ENCODE peak calls at places on chromosome 20, in nine cellular contexts. V, S, C, Y, Q, P, U, I and H are unnamed samples. For H4K20me1, the result is how much of the 10 kb centered on the place peaks cover.

GRCh38 chr20:31709939-31710338 is 12.7 kb downstream of the BCL2L1 start:
- DNase-seq in V (no peak), S (no peak), C (no peak), Y (no peak), Q (peak), P (no peak), U (no peak), I (no peak), H (no peak)

GRCh38 chr20:64105846-64106434 is 1.4 kb downstream of the NPBWR2 start:
- DNase-seq in V (no peak), S (no peak), C (no peak), Y (no peak), Q (no peak), P (no peak), U (peak), I (no peak), H (no peak)

GRCh38 chr20:21027569-21027968 is 78.6 kb downstream of the LINC00237 start:
- DNase-seq in V (no peak), S (no peak), C (no peak), Y (peak), Q (peak), P (no peak), U (peak), I (peak), H (peak)

GRCh38 chr20:48541581-48542071 is 286.2 kb downstream of the PREX1 start:
- DNase-seq in V (no peak), S (no peak), C (no peak), Y (no peak), Q (no peak), P (no peak), U (no peak), I (no peak), H (no peak)

GRCh38 chr20:43431120-43431519 is 26.6 kb upstream of the SRSF6 start:
- DNase-seq in V (no peak), S (no peak), C (no peak), Y (no peak), Q (no peak), P (no peak), U (no peak), I (no peak), H (no peak)

GRCh38 chr20:32110727-32111126 is 1.2 kb downstream of the TM9SF4 start:
- DNase-seq in V (no peak), S (no peak), C (no peak), Y (no peak), Q (no peak), P (no peak), U (no peak), I (no peak), H (no peak)

GRCh38 chr20:18728165-18728866 is 85.3 kb upstream of the SCP2D1 start:
- DNase-seq in V (no peak), S (no peak), C (no peak), Y (no peak), Q (no peak), P (no peak), U (no peak), I (no peak), H (no peak)

GRCh38 chr20:1368448-1369199 is 24.2 kb downstream of the FKBP1A start:
- DNase-seq in V (peak), S (peak), C (peak), Y (no peak), Q (peak), P (no peak), U (no peak), I (no peak), H (no peak)

GRCh38 chr20:41475507-41475906 is 108.9 kb upstream of the EMILIN3 start:
- DNase-seq in V (peak), S (no peak), C (peak), Y (no peak), Q (no peak), P (peak), U (no peak), I (no peak), H (no peak)

GRCh38 chr20:14454296-14454695 is 116.9 kb upstream of the FLRT3 start:
- DNase-seq in V (no peak), S (peak), C (no peak), Y (no peak), Q (no peak), P (no peak), U (no peak), I (no peak), H (no peak)

GRCh38 chr20:16542477-16542876 is 30.8 kb downstream of the KIF16B start:
- DNase-seq in V (no peak), S (no peak), C (no peak), Y (no peak), Q (no peak), P (no peak), U (no peak), I (no peak), H (no peak)

GRCh38 chr20:57717797-57718196 is 8.0 kb upstream of the PMEPA1 start:
- DNase-seq in V (peak), S (no peak), C (peak), Y (no peak), Q (peak), P (no peak), U (no peak), I (no peak), H (no peak)

GRCh38 chr20:9615766-9616454 is 101.5 kb downstream of the LAMP5 start:
- DNase-seq in V (no peak), S (no peak), C (no peak), Y (no peak), Q (no peak), P (no peak), U (no peak), I (no peak), H (no peak)

GRCh38 chr20:62642666-62643520 is 590 bp downstream of the SLCO4A1 start:
- DNase-seq in V (peak), S (peak), C (peak), Y (peak), Q (peak), P (peak), U (peak), I (peak), H (peak)

GRCh38 chr20:11502668-11503067 is 415.0 kb upstream of the BTBD3 start:
- DNase-seq in V (no peak), S (no peak), C (no peak), Y (no peak), Q (no peak), P (no peak), U (no peak), I (no peak), H (no peak)

GRCh38 chr20:57656252-57656820 is 36.1 kb upstream of the ZBP1 start:
- DNase-seq in V (no peak), S (no peak), C (no peak), Y (peak), Q (no peak), P (no peak), U (no peak), I (no peak), H (peak)

GRCh38 chr20:64116541-64117423 is 9.4 kb upstream of the NPBWR2 start:
- DNase-seq in V (no peak), S (no peak), C (no peak), Y (no peak), Q (no peak), P (no peak), U (peak), I (no peak), H (no peak)

GRCh38 chr20:9374068-9374467 is 140.3 kb upstream of the LAMP5 start:
- DNase-seq in V (peak), S (peak), C (peak), Y (no peak), Q (no peak), P (no peak), U (no peak), I (no peak), H (no peak)

GRCh38 chr20:48455606-48456360 is 372.0 kb downstream of the PREX1 start:
- DNase-seq in V (no peak), S (no peak), C (no peak), Y (no peak), Q (no peak), P (no peak), U (no peak), I (peak), H (no peak)

GRCh38 chr20:24980321-24981053 is 12.1 kb downstream of the APMAP start:
- DNase-seq in V (no peak), S (no peak), C (no peak), Y (peak), Q (no peak), P (no peak), U (no peak), I (no peak), H (peak)

GRCh38 chr20:24778585-24779031 is 170.5 kb upstream of the CST7 start:
- DNase-seq in V (no peak), S (no peak), C (no peak), Y (peak), Q (peak), P (no peak), U (no peak), I (no peak), H (peak)

GRCh38 chr20:25044261-25044560 is 13.7 kb downstream of the ACSS1 start:
- DNase-seq in V (no peak), S (no peak), C (no peak), Y (no peak), Q (no peak), P (no peak), U (no peak), I (no peak), H (no peak)

GRCh38 chr20:57022306-57022705 is 244.1 kb downstream of the BMP7 start:
- DNase-seq in V (no peak), S (no peak), C (no peak), Y (peak), Q (no peak), P (no peak), U (peak), I (peak), H (no peak)

GRCh38 chr20:60365882-60366281 is 407.7 kb downstream of the CDH26 start:
- DNase-seq in V (no peak), S (no peak), C (no peak), Y (no peak), Q (no peak), P (no peak), U (no peak), I (no peak), H (no peak)

GRCh38 chr20:21155268-21155667 is 29.4 kb downstream of the KIZ start:
- DNase-seq in V (no peak), S (no peak), C (no peak), Y (no peak), Q (no peak), P (no peak), U (no peak), I (no peak), H (no peak)

GRCh38 chr20:17969884-17970409 is 1.1 kb downstream of the MGME1 start:
- DNase-seq in V (no peak), S (peak), C (peak), Y (no peak), Q (peak), P (peak), U (peak), I (peak), H (peak)

GRCh38 chr20:61655591-61655990 is 403.5 kb downstream of the CDH4 start:
- DNase-seq in V (no peak), S (no peak), C (no peak), Y (no peak), Q (no peak), P (no peak), U (no peak), I (no peak), H (no peak)

GRCh38 chr20:63105211-63106107 is 98.7 kb upstream of the BHLHE23 start:
- DNase-seq in V (no peak), S (no peak), C (no peak), Y (no peak), Q (no peak), P (no peak), U (no peak), I (no peak), H (no peak)

GRCh38 chr20:33233129-33233774 is 2.5 kb upstream of the BPIFA1 start:
- DNase-seq in V (no peak), S (no peak), C (no peak), Y (peak), Q (no peak), P (no peak), U (peak), I (peak), H (no peak)

GRCh38 chr20:53621482-53622246 is 28.0 kb upstream of the ZNF217 start:
- DNase-seq in V (peak), S (peak), C (peak), Y (no peak), Q (peak), P (peak), U (peak), I (no peak), H (peak)

GRCh38 chr20:41524980-41525613 is 93.1 kb downstream of the CHD6 start:
- DNase-seq in V (peak), S (peak), C (peak), Y (no peak), Q (no peak), P (peak), U (no peak), I (peak), H (no peak)

GRCh38 chr20:11140359-11140758 is 466.6 kb upstream of the JAG1 start:
- DNase-seq in V (peak), S (peak), C (peak), Y (no peak), Q (peak), P (no peak), U (no peak), I (no peak), H (no peak)

GRCh38 chr20:44405246-44405645 is 49.7 kb downstream of the HNF4A start:
- DNase-seq in V (no peak), S (no peak), C (no peak), Y (no peak), Q (no peak), P (no peak), U (no peak), I (no peak), H (no peak)

GRCh38 chr20:43925786-43926185 is 11.1 kb downstream of the TOX2 start:
- DNase-seq in V (peak), S (peak), C (peak), Y (no peak), Q (peak), P (peak), U (no peak), I (no peak), H (peak)

GRCh38 chr20:53515749-53516148 is 77.9 kb downstream of the ZNF217 start:
- DNase-seq in V (no peak), S (no peak), C (no peak), Y (no peak), Q (no peak), P (no peak), U (no peak), I (no peak), H (no peak)

GRCh38 chr20:5595744-5596143 is 154.5 kb upstream of the SHLD1 start:
- DNase-seq in V (no peak), S (no peak), C (no peak), Y (no peak), Q (no peak), P (no peak), U (no peak), I (no peak), H (no peak)

GRCh38 chr20:5606347-5606746 is 143.9 kb upstream of the SHLD1 start:
- DNase-seq in V (no peak), S (no peak), C (no peak), Y (no peak), Q (no peak), P (no peak), U (no peak), I (no peak), H (no peak)

GRCh38 chr20:5602346-5602745 is 147.9 kb upstream of the SHLD1 start:
- DNase-seq in V (peak), S (peak), C (peak), Y (no peak), Q (no peak), P (no peak), U (no peak), I (no peak), H (no peak)

GRCh38 chr20:5596401-5597193 is 153.6 kb upstream of the SHLD1 start:
- DNase-seq in V (no peak), S (no peak), C (no peak), Y (no peak), Q (no peak), P (no peak), U (no peak), I (no peak), H (no peak)

GRCh38 chr20:5600982-5601381 is 149.2 kb upstream of the SHLD1 start:
- DNase-seq in V (no peak), S (no peak), C (no peak), Y (no peak), Q (no peak), P (no peak), U (no peak), I (no peak), H (no peak)
- H4K20me1 ChIP-seq in V (half or more), S (half or more), C (under half), Y (under half), Q (under half), P (under half), U (under half), I (under half), H (under half)

GRCh38 chr20:37200926-37201826 is 21.8 kb upstream of the MROH8 start:
- DNase-seq in V (no peak), S (no peak), C (no peak), Y (no peak), Q (no peak), P (no peak), U (no peak), I (no peak), H (no peak)
- H4K20me1 ChIP-seq in V (half or more), S (half or more), C (under half), Y (under half), Q (under half), P (under half), U (half or more), I (under half), H (half or more)

DNA sequence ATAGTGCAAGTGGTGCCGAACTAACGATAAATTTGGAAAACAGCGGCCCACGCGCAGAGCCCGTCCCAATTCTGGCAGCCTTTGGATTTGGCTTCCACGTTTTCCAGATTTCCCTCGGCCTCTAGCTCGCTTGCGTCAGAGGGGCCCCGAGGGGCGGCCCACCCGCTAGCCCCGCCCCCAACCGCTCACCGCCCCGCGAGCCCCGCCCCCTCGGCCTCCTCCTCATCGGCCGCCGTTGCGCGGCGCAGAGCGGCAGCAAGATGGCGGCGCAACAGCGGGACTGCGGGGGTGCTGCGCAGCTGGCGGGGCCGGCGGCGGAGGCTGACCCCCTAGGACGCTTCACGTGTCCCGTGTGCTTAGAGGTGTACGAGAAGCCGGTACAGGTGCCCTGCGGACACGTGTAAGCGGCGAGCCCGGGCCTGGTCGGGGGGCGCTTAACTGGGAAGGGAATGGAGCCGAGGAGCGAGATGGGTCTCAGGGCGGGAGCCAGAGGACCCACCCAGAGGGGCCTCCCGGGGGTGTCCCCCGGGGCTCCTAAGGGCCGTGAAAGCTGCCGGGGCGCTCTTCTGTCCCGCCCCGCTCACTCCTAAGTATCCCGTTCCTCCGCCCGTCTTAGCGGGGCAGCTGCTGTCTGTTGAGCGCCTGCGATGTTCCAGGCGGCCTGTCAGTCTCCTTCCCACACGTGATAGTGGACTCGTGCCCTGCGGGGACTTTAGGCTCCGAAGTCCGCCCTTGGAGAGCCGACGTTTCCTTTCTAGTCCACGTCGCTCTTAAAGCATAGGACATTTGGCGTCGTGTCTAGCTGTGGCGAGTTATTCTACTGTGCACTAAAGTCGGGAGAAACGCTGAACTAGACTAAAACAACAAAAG is at the start of gene RNF114:
- DNase-seq in V (peak), S (peak), C (peak), Y (peak), Q (peak), P (peak), U (peak), I (peak), H (peak)
- H4K20me1 ChIP-seq in V (under half), S (under half), C (under half), Y (under half), Q (under half), P (under half), U (under half), I (under half), H (under half)

DNA sequence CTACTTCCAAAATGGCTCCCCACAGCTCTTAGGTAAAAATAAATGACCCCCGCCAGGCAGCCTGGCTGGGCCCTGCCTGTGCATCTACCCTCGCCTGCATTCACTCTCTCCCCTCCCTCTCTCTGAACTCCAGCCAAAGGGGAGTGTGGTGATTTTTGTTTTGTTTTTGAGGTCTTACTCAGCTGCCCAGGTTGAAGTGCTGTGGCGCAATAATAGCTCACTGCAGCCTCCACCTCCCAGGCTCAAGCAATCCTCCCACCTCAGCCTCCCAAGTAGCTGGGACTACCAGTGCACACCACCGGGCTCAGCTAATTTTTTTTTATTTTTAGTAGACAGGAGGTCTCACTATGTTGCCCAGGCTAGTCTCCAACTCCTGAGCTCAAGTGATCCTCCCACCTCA is 15.8 kb downstream of the NFATC2 start:
- DNase-seq in V (no peak), S (no peak), C (no peak), Y (no peak), Q (no peak), P (no peak), U (no peak), I (no peak), H (no peak)
- H4K20me1 ChIP-seq in V (under half), S (under half), C (under half), Y (under half), Q (under half), P (under half), U (under half), I (under half), H (under half)

DNA sequence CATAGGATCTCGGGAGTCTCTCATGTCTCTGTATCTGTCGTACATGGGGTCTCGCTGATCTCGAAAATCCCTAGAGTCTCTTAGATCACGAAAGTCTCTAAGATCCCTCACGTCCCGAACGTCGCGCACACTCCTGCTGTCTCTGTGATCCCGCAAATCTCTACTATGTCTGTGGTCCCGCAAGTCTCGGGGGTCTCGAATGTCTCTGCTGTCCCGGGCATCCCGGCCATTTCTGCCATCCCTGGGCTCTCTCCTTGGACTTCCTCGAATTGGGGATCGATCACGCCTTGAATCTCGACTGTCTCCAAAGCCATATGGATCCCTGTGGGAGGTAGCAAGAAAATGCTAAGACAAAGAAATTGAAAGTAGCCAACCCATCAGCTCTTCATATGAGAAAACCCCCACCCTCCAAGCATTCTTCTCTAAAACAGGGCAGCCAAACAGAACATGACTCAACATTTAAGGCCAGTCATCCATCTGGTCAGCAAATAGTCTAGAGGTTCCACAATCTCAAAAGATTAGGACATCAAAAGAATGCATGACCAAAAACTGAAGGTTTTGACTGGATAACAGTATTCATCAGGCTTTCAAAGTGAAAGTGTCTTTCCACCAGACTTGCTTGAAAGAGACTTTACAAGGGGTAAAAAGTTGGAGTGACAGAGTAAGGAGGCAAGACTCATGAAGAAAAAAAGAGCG is 19.4 kb downstream of the NCOA5 start:
- DNase-seq in V (peak), S (peak), C (peak), Y (no peak), Q (peak), P (no peak), U (no peak), I (no peak), H (no peak)
- H4K20me1 ChIP-seq in V (half or more), S (under half), C (under half), Y (under half), Q (under half), P (under half), U (under half), I (half or more), H (half or more)

DNA sequence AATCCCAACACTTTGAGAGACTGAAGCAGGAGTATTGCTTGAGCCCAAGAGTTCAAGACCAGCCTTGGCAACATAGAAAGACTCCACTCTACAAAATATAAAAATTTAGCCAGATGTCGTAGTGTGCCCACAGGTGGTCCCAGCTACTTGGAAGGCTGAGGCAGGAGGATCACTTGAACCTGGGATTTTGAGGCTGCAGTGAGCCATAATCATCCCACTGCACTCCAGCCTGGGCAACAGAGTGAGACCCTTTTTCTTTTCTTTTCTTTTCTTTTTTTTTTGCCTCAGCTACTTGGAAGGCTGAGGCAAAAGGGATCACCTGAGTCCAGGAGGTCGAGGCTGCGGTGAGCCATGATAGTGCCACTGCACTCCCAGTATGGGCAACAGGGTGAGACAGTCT is 17.9 kb downstream of the FASTKD5 start:
- DNase-seq in V (no peak), S (no peak), C (no peak), Y (no peak), Q (no peak), P (no peak), U (no peak), I (no peak), H (no peak)
- H4K20me1 ChIP-seq in V (under half), S (under half), C (under half), Y (under half), Q (under half), P (under half), U (under half), I (under half), H (under half)

GRCh38 chr20:2653511-2654383 is 1.3 kb downstream of the NOP56 start:
- DNase-seq in V (no peak), S (no peak), C (no peak), Y (no peak), Q (no peak), P (no peak), U (no peak), I (no peak), H (no peak)
- H4K20me1 ChIP-seq in V (half or more), S (half or more), C (under half), Y (under half), Q (half or more), P (under half), U (under half), I (half or more), H (half or more)